ENCODE peak calls at places on chromosomes 11 and 22, in nine cellular contexts. J, U, E, D, A, I, F, N and Z are unnamed samples.

GRCh38 chr11:119747868-119748660 is 19.1 kb upstream of the NECTIN1 start:
- DNase-seq in J (no peak), U (no peak), E (no peak), D (no peak), A (no peak), I (no peak), F (no peak), N (no peak), Z (no peak)

GRCh38 chr11:114080219-114080618 is 20.7 kb downstream of the ZBTB16 start:
- DNase-seq in J (peak; percentile 42), U (no peak), E (peak; percentile 46), D (no peak), A (no peak), I (no peak), F (no peak), N (no peak), Z (no peak)

GRCh38 chr11:120222916-120223315 is 12.1 kb downstream of the OAF start:
- DNase-seq in J (no peak), U (no peak), E (peak; percentile 13), D (no peak), A (no peak), I (no peak), F (no peak), N (no peak), Z (no peak)

GRCh38 chr22:44410396-44411056 is 87.5 kb downstream of the RTL6 start:
- DNase-seq in J (no peak), U (no peak), E (peak; percentile 28), D (no peak), A (no peak), I (no peak), F (no peak), N (no peak), Z (no peak)

GRCh38 chr11:45333023-45333422 is 46.9 kb upstream of the SYT13 start:
- DNase-seq in J (no peak), U (no peak), E (no peak), D (no peak), A (no peak), I (no peak), F (no peak), N (no peak), Z (no peak)

GRCh38 chr11:132981146-132981956 is 551.0 kb downstream of the OPCML start:
- DNase-seq in J (no peak), U (no peak), E (no peak), D (no peak), A (no peak), I (no peak), F (no peak), N (no peak), Z (no peak)

GRCh38 chr11:9861860-9862725 is 198.2 kb downstream of the SWAP70 start:
- DNase-seq in J (peak; percentile 52), U (no peak), E (no peak), D (peak; percentile 41), A (no peak), I (peak; percentile 57), F (no peak), N (peak; percentile 31), Z (peak; percentile 70)

GRCh38 chr11:12258451-12258850 is 118.9 kb upstream of the PARVA start:
- DNase-seq in J (no peak), U (no peak), E (no peak), D (peak; percentile 85), A (no peak), I (no peak), F (no peak), N (no peak), Z (no peak)

GRCh38 chr11:267491-267994 is 10.7 kb upstream of the NLRP6 start:
- DNase-seq in J (no peak), U (no peak), E (peak; percentile 52), D (peak; percentile 40), A (no peak), I (peak; percentile 75), F (no peak), N (no peak), Z (no peak)

GRCh38 chr22:47292546-47293320 is 530.3 kb downstream of the TBC1D22A start:
- DNase-seq in J (no peak), U (no peak), E (no peak), D (no peak), A (no peak), I (no peak), F (no peak), N (no peak), Z (peak; percentile 70)

GRCh38 chr11:105767945-105768344 is 158.1 kb downstream of the GRIA4 start:
- DNase-seq in J (no peak), U (no peak), E (no peak), D (no peak), A (no peak), I (no peak), F (no peak), N (no peak), Z (no peak)

GRCh38 chr22:44550666-44551491 is 52.8 kb upstream of the RTL6 start:
- DNase-seq in J (peak; percentile 54), U (no peak), E (peak; percentile 72), D (peak; percentile 83), A (peak; percentile 91), I (peak; percentile 64), F (no peak), N (no peak), Z (peak; percentile 71)

GRCh38 chr11:125380756-125381445 is 115.2 kb downstream of the FEZ1 start:
- DNase-seq in J (no peak), U (no peak), E (no peak), D (no peak), A (no peak), I (no peak), F (no peak), N (no peak), Z (no peak)

GRCh38 chr11:39443424-39444022 is 2015.9 kb downstream of the LRRC4C start:
- DNase-seq in J (no peak), U (no peak), E (no peak), D (no peak), A (no peak), I (no peak), F (no peak), N (no peak), Z (no peak)

GRCh38 chr22:22720724-22721261 is 76.4 kb downstream of the GGTLC2 start:
- DNase-seq in J (peak; percentile 64), U (no peak), E (no peak), D (peak; percentile 98), A (no peak), I (peak; percentile 46), F (no peak), N (no peak), Z (peak; percentile 28)

GRCh38 chr22:49838771-49839717 is 11.4 kb upstream of the BRD1 start:
- DNase-seq in J (no peak), U (no peak), E (no peak), D (peak; percentile 55), A (no peak), I (peak; percentile 61), F (no peak), N (no peak), Z (no peak)

GRCh38 chr22:50620861-50621490 is 7.0 kb downstream of the ARSA start:
- DNase-seq in J (no peak), U (no peak), E (no peak), D (no peak), A (no peak), I (peak; percentile 45), F (no peak), N (no peak), Z (no peak)

GRCh38 chr11:60941371-60942119 is 10.4 kb downstream of the SLC15A3 start:
- DNase-seq in J (no peak), U (no peak), E (no peak), D (no peak), A (no peak), I (no peak), F (no peak), N (no peak), Z (no peak)

GRCh38 chr11:43681543-43681942 is 1.0 kb downstream of the HSD17B12 start:
- DNase-seq in J (no peak), U (no peak), E (no peak), D (no peak), A (no peak), I (no peak), F (no peak), N (no peak), Z (no peak)

GRCh38 chr11:70737816-70738630 is 339.7 kb downstream of the CTTN start:
- DNase-seq in J (no peak), U (no peak), E (no peak), D (no peak), A (no peak), I (no peak), F (no peak), N (no peak), Z (no peak)

GRCh38 chr11:87879118-87879517 is 296.1 kb downstream of the RAB38 start:
- DNase-seq in J (no peak), U (no peak), E (no peak), D (no peak), A (no peak), I (no peak), F (no peak), N (no peak), Z (no peak)
- H3K27ac ChIP-seq in J (no peak overlapping the region), U (no peak overlapping the region), E (no peak overlapping the region), D (no peak overlapping the region), A (no peak overlapping the region), I (no peak overlapping the region), F (no peak overlapping the region), N (no peak overlapping the region), Z (no peak overlapping the region)

DNA sequence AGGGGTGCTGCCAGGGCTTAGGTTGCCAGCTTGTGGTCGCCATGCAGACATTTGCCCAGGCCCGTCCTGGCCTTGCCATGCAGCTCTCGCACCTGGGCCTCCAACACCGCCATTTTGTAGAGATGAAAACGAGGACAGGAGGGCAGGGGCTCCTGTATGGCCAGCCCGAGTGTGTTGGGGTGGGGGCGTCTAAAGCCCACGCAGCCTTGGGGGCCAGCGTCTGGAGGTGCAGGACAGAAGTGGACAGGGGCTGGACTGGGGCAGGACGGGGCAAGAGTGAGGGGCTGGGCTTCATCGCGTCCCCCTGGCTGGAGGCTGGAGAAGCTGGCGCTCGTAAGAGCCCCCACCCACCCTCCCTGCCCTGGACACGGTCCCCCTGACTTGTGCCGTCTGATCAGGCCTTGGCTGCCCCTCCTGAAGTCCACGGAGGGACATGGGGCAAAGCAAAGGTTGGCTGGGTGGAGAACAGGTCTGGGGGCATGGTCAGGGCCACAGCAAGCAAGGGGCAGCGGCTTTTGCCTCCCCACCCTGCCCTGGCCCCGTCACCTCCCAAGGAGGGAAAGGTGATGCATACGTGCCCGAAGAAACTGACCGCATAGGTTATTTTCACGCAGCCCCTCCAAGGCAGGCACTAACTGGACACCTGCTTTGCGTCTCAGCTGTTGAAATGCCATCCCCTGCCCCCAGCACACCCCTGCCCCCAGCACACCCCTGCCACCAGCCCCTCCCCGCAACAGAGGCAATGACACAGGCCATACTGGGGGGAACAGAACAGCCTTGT is 815 bp downstream of the TNNT3 start:
- DNase-seq in J (no peak), U (no peak), E (no peak), D (no peak), A (no peak), I (no peak), F (no peak), N (no peak), Z (no peak)
- H3K27ac ChIP-seq in J (peak overlapping the region; percentile 68), U (no peak overlapping the region), E (peak overlapping the region; percentile 92), D (no peak overlapping the region), A (no peak overlapping the region), I (no peak overlapping the region), F (no peak overlapping the region), N (no peak overlapping the region), Z (peak overlapping the region; percentile 87)

GRCh38 chr11:57276857-57277505 is 39.9 kb upstream of the APLNR start:
- DNase-seq in J (no peak), U (no peak), E (no peak), D (no peak), A (no peak), I (no peak), F (no peak), N (no peak), Z (no peak)
- H3K27ac ChIP-seq in J (no peak overlapping the region), U (no peak overlapping the region), E (peak overlapping the region; percentile 81), D (peak overlapping the region; percentile 92), A (no peak overlapping the region), I (peak overlapping the region; percentile 58), F (peak overlapping the region; percentile 63), N (no peak overlapping the region), Z (peak overlapping the region; percentile 2)

GRCh38 chr11:8721740-8722139 is 39.1 kb downstream of the RPL27A start:
- DNase-seq in J (no peak), U (no peak), E (no peak), D (peak; percentile 19), A (no peak), I (peak; percentile 17), F (no peak), N (no peak), Z (no peak)
- H3K27ac ChIP-seq in J (peak overlapping the region; percentile 88), U (peak overlapping the region; percentile 60), E (peak overlapping the region; percentile 85), D (peak overlapping the region; percentile 99), A (peak overlapping the region; percentile 96), I (peak overlapping the region; percentile 91), F (peak overlapping the region; percentile 88), N (peak overlapping the region; percentile 25), Z (peak overlapping the region; percentile 85)